ENCODE peak calls at places on chromosomes 5 and 9, in five cellular contexts. W is RPMI8226, H is tibial artery, S is T-helper 1 cell, F is amygdala. N is an unnamed sample.

GRCh38 chr5:43019615-43020293 is 20.4 kb downstream of the ANXA2R start:
- DNase-seq in W (peak), H (no peak), S (peak), F (no peak), N (peak)

GRCh38 chr9:126113756-126114408 is 212.7 kb upstream of the MVB12B start:
- DNase-seq in W (no peak), H (no peak), S (no peak), F (no peak), N (no peak)

GRCh38 chr5:168337361-168337760 is 45.9 kb downstream of the WWC1 start:
- DNase-seq in W (no peak), H (no peak), S (no peak), F (no peak), N (no peak)

GRCh38 chr5:143826909-143827514 is 15.1 kb downstream of the HMHB1 start:
- DNase-seq in W (peak), H (no peak), S (no peak), F (no peak), N (no peak)

GRCh38 chr5:140108093-140109049 is 5.5 kb upstream of the PURA start:
- DNase-seq in W (peak), H (peak), S (no peak), F (no peak), N (no peak)

GRCh38 chr5:98927988-98928801 is 612 bp downstream of the CHD1 start:
- DNase-seq in W (peak), H (peak), S (peak), F (peak), N (peak)

GRCh38 chr5:67163863-67164595 is 32.6 kb downstream of the CD180 start:
- DNase-seq in W (peak), H (no peak), S (no peak), F (no peak), N (no peak)

GRCh38 chr5:93578179-93578812 is 2.7 kb downstream of the NR2F1-AS1 start:
- DNase-seq in W (no peak), H (no peak), S (no peak), F (no peak), N (no peak)

GRCh38 chr9:4299006-4299795 is 667 bp downstream of the GLIS3 start:
- DNase-seq in W (no peak), H (peak), S (no peak), F (peak), N (peak)

GRCh38 chr9:109880276-109881169 is 100.5 kb downstream of the PALM2AKAP2 start:
- DNase-seq in W (peak), H (no peak), S (no peak), F (no peak), N (peak)

GRCh38 chr9:8804618-8805017 is 1005.0 kb upstream of the DMAC1 start:
- DNase-seq in W (no peak), H (no peak), S (no peak), F (no peak), N (no peak)

GRCh38 chr9:113370806-113371325 is 5.9 kb downstream of the HDHD3 start:
- DNase-seq in W (no peak), H (no peak), S (no peak), F (no peak), N (no peak)

GRCh38 chr9:118659011-118659410 is 710.2 kb downstream of the BRINP1 start:
- DNase-seq in W (no peak), H (no peak), S (no peak), F (no peak), N (no peak)

GRCh38 chr5:115068239-115069086 is 101.2 kb downstream of the TRIM36 start:
- DNase-seq in W (peak), H (no peak), S (no peak), F (no peak), N (peak)

GRCh38 chr5:143605403-143606005 is 202.0 kb upstream of the NR3C1 start:
- DNase-seq in W (peak), H (no peak), S (no peak), F (no peak), N (peak)

GRCh38 chr9:19379697-19380046 is 364 bp downstream of the RPS6 start:
- DNase-seq in W (peak), H (peak), S (peak), F (no peak), N (peak)

GRCh38 chr9:36903541-36904435 is 130.3 kb downstream of the PAX5 start:
- DNase-seq in W (peak), H (no peak), S (no peak), F (no peak), N (peak)

GRCh38 chr5:114716955-114717354 is 355.1 kb downstream of the KCNN2 start:
- DNase-seq in W (no peak), H (no peak), S (no peak), F (no peak), N (no peak)

GRCh38 chr5:181260720-181261319 is at the start of gene TRIM52:
- DNase-seq in W (peak), H (peak), S (peak), F (no peak), N (peak)

GRCh38 chr5:73433982-73434342 is 14.6 kb downstream of the FOXD1 start:
- DNase-seq in W (no peak), H (no peak), S (no peak), F (no peak), N (no peak)

GRCh38 chr5:179287631-179288030 is 57.6 kb downstream of the ADAMTS2 start:
- DNase-seq in W (no peak), H (no peak), S (no peak), F (no peak), N (no peak)

GRCh38 chr5:178104492-178104891 is 8.8 kb upstream of the N4BP3 start:
- DNase-seq in W (peak), H (no peak), S (no peak), F (no peak), N (no peak)

GRCh38 chr5:14900661-14901461 is 29.3 kb upstream of the ANKH start:
- DNase-seq in W (no peak), H (peak), S (no peak), F (no peak), N (no peak)

GRCh38 chr5:145791866-145792265 is 43.3 kb downstream of the PRELID2 start:
- DNase-seq in W (no peak), H (no peak), S (no peak), F (no peak), N (no peak)

N was measured in LHCN-M2.